ENCODE peak calls at places on chromosomes 2 and 18, in six cellular contexts. One of them, this sample, is unnamed.

GRCh38 chr18:45761512-45762114 is 37.6 kb downstream of the SLC14A1 start:
- DNase-seq in IMR-90: no peak
- DNase-seq in mesendoderm: peak
- DNase-seq in neuronal stem cell: no peak
- DNase-seq in H9: no peak
- DNase-seq in trophoblast cell: no peak
- DNase-seq in this sample: no peak

GRCh38 chr18:47606526-47606925 is 323.9 kb downstream of the SMAD2 start:
- DNase-seq in IMR-90: no peak
- DNase-seq in mesendoderm: no peak
- DNase-seq in neuronal stem cell: no peak
- DNase-seq in H9: no peak
- DNase-seq in trophoblast cell: no peak
- DNase-seq in this sample: no peak

GRCh38 chr2:207041753-207042152 is 102.4 kb downstream of the CPO start:
- DNase-seq in IMR-90: no peak
- DNase-seq in mesendoderm: no peak
- DNase-seq in neuronal stem cell: no peak
- DNase-seq in H9: no peak
- DNase-seq in trophoblast cell: no peak
- DNase-seq in this sample: no peak

GRCh38 chr18:75248426-75249191 is 38.0 kb downstream of the TSHZ1 start:
- DNase-seq in IMR-90: no peak
- DNase-seq in mesendoderm: no peak
- DNase-seq in neuronal stem cell: no peak
- DNase-seq in H9: no peak
- DNase-seq in trophoblast cell: no peak
- DNase-seq in this sample: no peak

GRCh38 chr18:49647496-49648168 is 85.8 kb downstream of the LIPG start:
- DNase-seq in IMR-90: peak
- DNase-seq in mesendoderm: no peak
- DNase-seq in neuronal stem cell: no peak
- DNase-seq in H9: no peak
- DNase-seq in trophoblast cell: peak
- DNase-seq in this sample: no peak

GRCh38 chr2:65608966-65609365 is 176.6 kb upstream of the SPRED2 start:
- DNase-seq in IMR-90: no peak
- DNase-seq in mesendoderm: no peak
- DNase-seq in neuronal stem cell: no peak
- DNase-seq in H9: no peak
- DNase-seq in trophoblast cell: no peak
- DNase-seq in this sample: no peak

GRCh38 chr2:142179686-142180085 is 48.9 kb upstream of the LRP1B start:
- DNase-seq in IMR-90: no peak
- DNase-seq in mesendoderm: no peak
- DNase-seq in neuronal stem cell: no peak
- DNase-seq in H9: no peak
- DNase-seq in trophoblast cell: no peak
- DNase-seq in this sample: no peak

GRCh38 chr2:137969418-137969765 is 5.1 kb downstream of the HNMT start:
- DNase-seq in IMR-90: peak
- DNase-seq in mesendoderm: no peak
- DNase-seq in neuronal stem cell: no peak
- DNase-seq in H9: no peak
- DNase-seq in trophoblast cell: peak
- DNase-seq in this sample: no peak

GRCh38 chr2:199128476-199129214 is 329.1 kb downstream of the SATB2 start:
- DNase-seq in IMR-90: no peak
- DNase-seq in mesendoderm: no peak
- DNase-seq in neuronal stem cell: no peak
- DNase-seq in H9: no peak
- DNase-seq in trophoblast cell: no peak
- DNase-seq in this sample: no peak

GRCh38 chr2:188046437-188046836 is 245.2 kb upstream of the GULP1 start:
- DNase-seq in IMR-90: peak
- DNase-seq in mesendoderm: no peak
- DNase-seq in neuronal stem cell: no peak
- DNase-seq in H9: no peak
- DNase-seq in trophoblast cell: peak
- DNase-seq in this sample: no peak

GRCh38 chr2:42881732-42882131 is 89.3 kb upstream of the HAAO start:
- DNase-seq in IMR-90: peak
- DNase-seq in mesendoderm: no peak
- DNase-seq in neuronal stem cell: no peak
- DNase-seq in H9: no peak
- DNase-seq in trophoblast cell: no peak
- DNase-seq in this sample: no peak

GRCh38 chr2:98913916-98914712 is 21.9 kb downstream of the CRACDL start:
- DNase-seq in IMR-90: no peak
- DNase-seq in mesendoderm: no peak
- DNase-seq in neuronal stem cell: no peak
- DNase-seq in H9: no peak
- DNase-seq in trophoblast cell: no peak
- DNase-seq in this sample: no peak

GRCh38 chr2:30915485-30915884 is 108.2 kb upstream of the CAPN13 start:
- DNase-seq in IMR-90: peak
- DNase-seq in mesendoderm: peak
- DNase-seq in neuronal stem cell: peak
- DNase-seq in H9: peak
- DNase-seq in trophoblast cell: peak
- DNase-seq in this sample: peak

GRCh38 chr2:138275881-138276280 is 225.7 kb upstream of the SPOPL start:
- DNase-seq in IMR-90: peak
- DNase-seq in mesendoderm: no peak
- DNase-seq in neuronal stem cell: no peak
- DNase-seq in H9: no peak
- DNase-seq in trophoblast cell: no peak
- DNase-seq in this sample: no peak

GRCh38 chr2:241798081-241798630 is 10.8 kb upstream of the NEU4 start:
- DNase-seq in IMR-90: no peak
- DNase-seq in mesendoderm: no peak
- DNase-seq in neuronal stem cell: no peak
- DNase-seq in H9: no peak
- DNase-seq in trophoblast cell: no peak
- DNase-seq in this sample: no peak

GRCh38 chr2:176081451-176081992 is 2.2 kb downstream of the EVX2 start:
- DNase-seq in IMR-90: no peak
- DNase-seq in mesendoderm: no peak
- DNase-seq in neuronal stem cell: no peak
- DNase-seq in H9: no peak
- DNase-seq in trophoblast cell: no peak
- DNase-seq in this sample: no peak

GRCh38 chr2:171411791-171412483 is 21.9 kb downstream of the METTL8 start:
- DNase-seq in IMR-90: peak
- DNase-seq in mesendoderm: no peak
- DNase-seq in neuronal stem cell: no peak
- DNase-seq in H9: no peak
- DNase-seq in trophoblast cell: no peak
- DNase-seq in this sample: no peak

GRCh38 chr2:82994186-82994585 is 1464.9 kb downstream of the SUCLG1 start:
- DNase-seq in IMR-90: no peak
- DNase-seq in mesendoderm: no peak
- DNase-seq in neuronal stem cell: no peak
- DNase-seq in H9: no peak
- DNase-seq in trophoblast cell: no peak
- DNase-seq in this sample: no peak

GRCh38 chr2:218881744-218882462 is 1.3 kb downstream of the WNT10A start:
- DNase-seq in IMR-90: no peak
- DNase-seq in mesendoderm: no peak
- DNase-seq in neuronal stem cell: no peak
- DNase-seq in H9: no peak
- DNase-seq in trophoblast cell: no peak
- DNase-seq in this sample: no peak

GRCh38 chr2:122083256-122084048 is 328.0 kb downstream of the TSN start:
- DNase-seq in IMR-90: no peak
- DNase-seq in mesendoderm: no peak
- DNase-seq in neuronal stem cell: no peak
- DNase-seq in H9: no peak
- DNase-seq in trophoblast cell: no peak
- DNase-seq in this sample: no peak

GRCh38 chr2:96867756-96868554 is 1.9 kb downstream of the SEMA4C start:
- DNase-seq in IMR-90: no peak
- DNase-seq in mesendoderm: peak
- DNase-seq in neuronal stem cell: no peak
- DNase-seq in H9: no peak
- DNase-seq in trophoblast cell: no peak
- DNase-seq in this sample: no peak

GRCh38 chr2:96868555-96869280 is 1.2 kb downstream of the SEMA4C start:
- DNase-seq in IMR-90: peak
- DNase-seq in mesendoderm: peak
- DNase-seq in neuronal stem cell: peak
- DNase-seq in H9: peak
- DNase-seq in trophoblast cell: peak
- DNase-seq in this sample: peak

GRCh38 chr2:96869281-96869823 is 528 bp downstream of the SEMA4C start:
- DNase-seq in IMR-90: peak
- DNase-seq in mesendoderm: peak
- DNase-seq in neuronal stem cell: no peak
- DNase-seq in H9: no peak
- DNase-seq in trophoblast cell: peak
- DNase-seq in this sample: peak

GRCh38 chr2:96870631-96871255 is 863 bp upstream of the SEMA4C start:
- DNase-seq in IMR-90: no peak
- DNase-seq in mesendoderm: peak
- DNase-seq in neuronal stem cell: no peak
- DNase-seq in H9: no peak
- DNase-seq in trophoblast cell: peak
- DNase-seq in this sample: no peak

GRCh38 chr2:96869824-96870630 is at the start of gene SEMA4C:
- DNase-seq in IMR-90: no peak
- DNase-seq in mesendoderm: peak
- DNase-seq in neuronal stem cell: no peak
- DNase-seq in H9: no peak
- DNase-seq in trophoblast cell: peak
- DNase-seq in this sample: no peak
- H3K23ac ChIP-seq in IMR-90: no peak
- H3K23ac ChIP-seq in mesendoderm: peak
- H3K23ac ChIP-seq in neuronal stem cell: peak
- H3K23ac ChIP-seq in H9: no peak
- H3K23ac ChIP-seq in trophoblast cell: no peak
- H3K23ac ChIP-seq in this sample: no peak

DNA sequence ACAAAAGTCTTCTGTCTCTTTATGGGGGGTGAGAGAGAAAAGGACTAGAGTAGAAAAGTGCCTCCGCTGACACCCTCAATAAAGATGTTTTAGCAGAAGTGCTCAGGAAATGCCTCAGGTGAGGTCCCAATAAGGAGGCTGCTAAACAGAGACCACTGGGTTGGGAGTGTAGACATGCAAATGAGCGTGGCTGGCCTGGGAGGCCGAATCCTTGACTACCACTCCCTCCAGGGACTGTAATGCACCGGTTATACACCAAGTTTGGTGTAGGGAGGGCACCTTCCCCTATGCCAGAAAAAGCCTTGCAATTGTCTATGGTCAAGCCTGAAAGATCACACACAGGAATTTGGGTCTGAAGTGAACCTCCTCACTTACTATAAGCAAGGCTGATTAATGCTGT is 1.8 kb downstream of the TMX3 start:
- DNase-seq in IMR-90: no peak
- DNase-seq in mesendoderm: peak
- DNase-seq in neuronal stem cell: no peak
- DNase-seq in H9: no peak
- DNase-seq in trophoblast cell: no peak
- DNase-seq in this sample: no peak
- H3K23ac ChIP-seq in IMR-90: peak
- H3K23ac ChIP-seq in mesendoderm: no peak
- H3K23ac ChIP-seq in neuronal stem cell: no peak
- H3K23ac ChIP-seq in H9: no peak
- H3K23ac ChIP-seq in trophoblast cell: no peak
- H3K23ac ChIP-seq in this sample: no peak

GRCh38 chr2:38416296-38417036 is 39.4 kb upstream of the ATL2 start:
- DNase-seq in IMR-90: no peak
- DNase-seq in mesendoderm: no peak
- DNase-seq in neuronal stem cell: no peak
- DNase-seq in H9: no peak
- DNase-seq in trophoblast cell: no peak
- DNase-seq in this sample: no peak

GRCh38 chr2:38417745-38418689 is 40.9 kb upstream of the ATL2 start:
- DNase-seq in IMR-90: no peak
- DNase-seq in mesendoderm: no peak
- DNase-seq in neuronal stem cell: no peak
- DNase-seq in H9: no peak
- DNase-seq in trophoblast cell: no peak
- DNase-seq in this sample: no peak

GRCh38 chr2:38415761-38416291 is 38.8 kb upstream of the ATL2 start:
- DNase-seq in IMR-90: no peak
- DNase-seq in mesendoderm: no peak
- DNase-seq in neuronal stem cell: no peak
- DNase-seq in H9: no peak
- DNase-seq in trophoblast cell: no peak
- DNase-seq in this sample: no peak

GRCh38 chr2:38409904-38410167 is 32.8 kb upstream of the ATL2 start:
- DNase-seq in IMR-90: no peak
- DNase-seq in mesendoderm: no peak
- DNase-seq in neuronal stem cell: no peak
- DNase-seq in H9: no peak
- DNase-seq in trophoblast cell: no peak
- DNase-seq in this sample: no peak

DNA sequence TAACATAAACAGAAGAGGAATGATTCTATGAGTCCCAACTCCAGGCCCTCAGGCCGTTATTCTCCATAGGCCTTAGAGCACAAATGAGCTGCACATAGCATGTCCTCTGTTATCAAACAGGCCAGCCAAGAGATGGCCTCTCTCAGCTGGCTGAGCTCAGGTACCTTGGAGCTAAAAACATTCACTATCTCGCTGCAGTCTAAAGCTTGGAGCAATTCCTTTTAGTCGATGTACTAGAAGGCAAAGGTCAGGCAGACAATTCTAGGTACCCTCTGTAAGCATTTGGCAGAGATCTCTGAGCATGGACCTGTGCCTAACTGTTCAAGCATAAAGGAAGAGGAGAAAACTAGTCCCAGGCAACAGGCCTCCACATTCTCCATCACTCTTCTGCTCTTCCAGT is 38.0 kb upstream of the ATL2 start:
- DNase-seq in IMR-90: no peak
- DNase-seq in mesendoderm: no peak
- DNase-seq in neuronal stem cell: no peak
- DNase-seq in H9: no peak
- DNase-seq in trophoblast cell: no peak
- DNase-seq in this sample: no peak
- H3K23ac ChIP-seq in IMR-90: no peak
- H3K23ac ChIP-seq in mesendoderm: no peak
- H3K23ac ChIP-seq in neuronal stem cell: no peak
- H3K23ac ChIP-seq in H9: no peak
- H3K23ac ChIP-seq in trophoblast cell: no peak
- H3K23ac ChIP-seq in this sample: no peak

GRCh38 chr2:144849612-144850011 is 329.7 kb upstream of the ZEB2 start:
- DNase-seq in IMR-90: no peak
- DNase-seq in mesendoderm: no peak
- DNase-seq in neuronal stem cell: no peak
- DNase-seq in H9: no peak
- DNase-seq in trophoblast cell: no peak
- DNase-seq in this sample: no peak
- H3K23ac ChIP-seq in IMR-90: no peak
- H3K23ac ChIP-seq in mesendoderm: no peak
- H3K23ac ChIP-seq in neuronal stem cell: no peak
- H3K23ac ChIP-seq in H9: no peak
- H3K23ac ChIP-seq in trophoblast cell: no peak
- H3K23ac ChIP-seq in this sample: no peak

GRCh38 chr2:237689569-237690131 is 62.3 kb downstream of the LRRFIP1 start:
- DNase-seq in IMR-90: no peak
- DNase-seq in mesendoderm: no peak
- DNase-seq in neuronal stem cell: no peak
- DNase-seq in H9: no peak
- DNase-seq in trophoblast cell: no peak
- DNase-seq in this sample: no peak
- H3K23ac ChIP-seq in IMR-90: peak
- H3K23ac ChIP-seq in mesendoderm: no peak
- H3K23ac ChIP-seq in neuronal stem cell: no peak
- H3K23ac ChIP-seq in H9: no peak
- H3K23ac ChIP-seq in trophoblast cell: no peak
- H3K23ac ChIP-seq in this sample: no peak

GRCh38 chr2:231708050-231708772 is at the start of gene PTMA:
- DNase-seq in IMR-90: peak
- DNase-seq in mesendoderm: peak
- DNase-seq in neuronal stem cell: peak
- DNase-seq in H9: peak
- DNase-seq in trophoblast cell: peak
- DNase-seq in this sample: peak
- H3K23ac ChIP-seq in IMR-90: peak
- H3K23ac ChIP-seq in mesendoderm: peak
- H3K23ac ChIP-seq in neuronal stem cell: peak
- H3K23ac ChIP-seq in H9: peak
- H3K23ac ChIP-seq in trophoblast cell: no peak
- H3K23ac ChIP-seq in this sample: no peak